ENCODE peak calls at places on chromosome 13, in four cellular contexts. R is neural progenitor cell; A is ELR; B is stimulated activated CD8-positive, alpha-beta memory T cell treated with anti-CD3 and anti-CD28 coated beads, Interleukin-12 subunit alpha, Interleukin-12 subunit beta, amount 100 ng/mL, for 4 hours. L is an unnamed sample.
A peak's percentile ranks its signal among the peaks of the same experiment; 100 is the strongest.

GRCh38 chr13:85738696-85739320 is 60.4 kb downstream of the SLITRK6 start:
- DNase-seq in R (no peak), A (peak; percentile 40), B (no peak), L (peak; percentile 48)

GRCh38 chr13:78608705-78609463 is 5.5 kb upstream of the POU4F1 start:
- DNase-seq in R (peak; percentile 58), A (peak; percentile 36), B (no peak), L (no peak)

GRCh38 chr13:80340643-80341097 is 256 bp downstream of the SPRY2 start:
- DNase-seq in R (no peak), A (no peak), B (no peak), L (no peak)

GRCh38 chr13:94079876-94080275 is 399.6 kb downstream of the DCT start:
- DNase-seq in R (no peak), A (no peak), B (no peak), L (no peak)

GRCh38 chr13:47499358-47500150 is 501.5 kb downstream of the SUCLA2 start:
- DNase-seq in R (no peak), A (peak; percentile 89), B (no peak), L (peak; percentile 83)

GRCh38 chr13:75635101-75635620 is 969 bp upstream of the LMO7 start:
- DNase-seq in R (no peak), A (peak; percentile 57), B (no peak), L (no peak)

GRCh38 chr13:113863511-113864302 is at the start of gene GAS6:
- DNase-seq in R (peak; percentile 79), A (peak; percentile 68), B (no peak), L (peak; percentile 39)

GRCh38 chr13:24135674-24136300 is 24.7 kb upstream of the SPATA13 start:
- DNase-seq in R (no peak), A (peak; percentile 80), B (no peak), L (peak; percentile 48)

GRCh38 chr13:44810067-44810840 is 179.0 kb downstream of the NUFIP1 start:
- DNase-seq in R (no peak), A (no peak), B (no peak), L (peak; percentile 37)

GRCh38 chr13:91349992-91350911 is 2.8 kb downstream of the MIR17HG start:
- DNase-seq in R (no peak), A (no peak), B (no peak), L (no peak)

GRCh38 chr13:77437267-77437666 is 98.2 kb upstream of the SCEL start:
- DNase-seq in R (no peak), A (no peak), B (no peak), L (no peak)

GRCh38 chr13:47409778-47410177 is 512.9 kb upstream of the HTR2A start:
- DNase-seq in R (no peak), A (no peak), B (no peak), L (peak; percentile 65)

GRCh38 chr13:106132216-106132615 is 403.2 kb downstream of the EFNB2 start:
- DNase-seq in R (no peak), A (no peak), B (no peak), L (no peak)